ENCODE peak calls at places on chromosomes 4 and X, in seven cellular contexts. M is activated naive CD8-positive, alpha-beta T cell treated with anti-CD3 and anti-CD28 coated beads, Interleukin-2, amount 50 U/mL, for 24 hours; L is aorta; K is OCI-LY7; T is GM19239; X is NCI-H1105; G is GM10248. Y is an unnamed sample.

GRCh38 chr4:86961605-86962295 is 26.9 kb downstream of the AFF1 start:
- DNase-seq in K (peak; percentile 95), M (no peak), G (peak; percentile 66), T (peak; percentile 42), X (no peak), L (no peak), Y (no peak)

GRCh38 chrX:76064825-76065224 is 108.0 kb upstream of the PBDC1 start:
- DNase-seq in M (no peak), G (no peak), T (no peak), K (no peak), L (no peak), X (no peak), Y (no peak)

GRCh38 chrX:1464282-1465131 is 11.8 kb upstream of the ASMTL start:
- DNase-seq in K (no peak), M (peak; percentile 48), X (no peak), G (no peak), T (no peak), L (peak; percentile 61), Y (no peak)

GRCh38 chr4:91734682-91735081 is 569.1 kb upstream of the GRID2 start:
- DNase-seq in L (no peak), X (no peak), G (no peak), K (no peak), M (no peak), T (no peak), Y (no peak)

GRCh38 chrX:100615015-100615414 is 21.6 kb downstream of the TSPAN6 start:
- DNase-seq in G (peak; percentile 38), K (no peak), L (no peak), X (no peak), M (no peak), T (no peak), Y (no peak)

GRCh38 chrX:108312938-108313337 is 125.3 kb downstream of the COL4A6 start:
- DNase-seq in L (no peak), K (no peak), G (no peak), T (no peak), X (peak; percentile 5), M (no peak), Y (no peak)

GRCh38 chr4:131013226-131013625 is 1917.3 kb downstream of the C4orf33 start:
- DNase-seq in L (no peak), M (no peak), X (no peak), T (no peak), K (no peak), G (no peak), Y (no peak)

GRCh38 chr4:101981756-101982155 is 191.2 kb downstream of the BANK1 start:
- DNase-seq in L (no peak), T (no peak), M (no peak), G (no peak), X (no peak), K (no peak), Y (no peak)

GRCh38 chr4:88953400-88953799 is 103.6 kb downstream of the FAM13A start:
- DNase-seq in X (no peak), K (no peak), T (no peak), M (no peak), L (no peak), G (no peak), Y (no peak)

GRCh38 chr4:184473515-184474260 is 662 bp downstream of the IRF2 start:
- DNase-seq in L (peak; percentile 81), K (peak; percentile 71), T (peak; percentile 55), M (peak; percentile 50), G (peak; percentile 48), X (no peak), Y (no peak)

GRCh38 chr4:10115657-10116624 is 658 bp downstream of the WDR1 start:
- DNase-seq in K (peak; percentile 70), G (peak; percentile 80), M (peak; percentile 78), X (peak; percentile 13), T (peak; percentile 65), L (peak; percentile 84), Y (peak; percentile 76)

GRCh38 chr4:80239480-80239879 is 27.0 kb upstream of the FGF5 start:
- DNase-seq in X (no peak), K (no peak), M (no peak), L (no peak), T (no peak), G (no peak), Y (no peak)

GRCh38 chr4:47213971-47214370 is 182.6 kb downstream of the GABRB1 start:
- DNase-seq in K (no peak), G (no peak), T (no peak), X (no peak), M (no peak), L (no peak), Y (no peak)

GRCh38 chr4:122798101-122798500 is 28.5 kb upstream of the FGF2 start:
- DNase-seq in G (no peak), T (no peak), L (no peak), M (no peak), K (no peak), X (peak; percentile 35), Y (peak; percentile 65)

GRCh38 chr4:112766422-112766821 is 129.5 kb downstream of the LARP7 start:
- DNase-seq in G (peak; percentile 27), X (no peak), L (no peak), K (peak; percentile 17), T (no peak), M (peak; percentile 8), Y (no peak)

GRCh38 chrX:140710710-140711109 is 1.2 kb downstream of the LINC00632 start:
- DNase-seq in X (no peak), K (no peak), M (no peak), T (no peak), L (no peak), G (no peak), Y (no peak)

GRCh38 chr4:122854444-122854843 is 27.8 kb downstream of the FGF2 start:
- DNase-seq in G (no peak), M (no peak), L (no peak), X (no peak), T (no peak), K (no peak), Y (no peak)

GRCh38 chrX:139094671-139095592 is 383.4 kb upstream of the FGF13 start:
- DNase-seq in M (no peak), G (no peak), L (no peak), T (no peak), X (no peak), K (no peak), Y (no peak)

GRCh38 chr4:47334597-47335185 is 128.8 kb downstream of the COMMD8 start:
- DNase-seq in X (no peak), G (no peak), M (no peak), K (no peak), L (no peak), T (no peak), Y (no peak)

GRCh38 chr4:166277406-166277805 is 404.4 kb downstream of the TLL1 start:
- DNase-seq in M (no peak), K (no peak), G (no peak), T (no peak), L (no peak), X (no peak), Y (no peak)

GRCh38 chr4:168124008-168124641 is 31.8 kb downstream of the ANXA10 start:
- DNase-seq in G (no peak), T (no peak), M (no peak), X (no peak), L (no peak), K (no peak), Y (no peak)

GRCh38 chr4:6942238-6942800 is 32.7 kb downstream of the TBC1D14 start:
- DNase-seq in G (peak; percentile 59), L (no peak), M (no peak), T (peak; percentile 44), K (peak; percentile 54), X (no peak), Y (no peak)

GRCh38 chr4:8099981-8100464 is 58.6 kb downstream of the ABLIM2 start:
- DNase-seq in M (no peak), K (no peak), X (no peak), T (no peak), L (no peak), G (no peak), Y (no peak)

GRCh38 chr4:42819863-42820514 is 72.5 kb upstream of the GRXCR1 start:
- DNase-seq in T (no peak), K (no peak), X (no peak), M (no peak), L (no peak), G (no peak), Y (no peak)

GRCh38 chr4:98421106-98421505 is 159.9 kb downstream of the RAP1GDS1 start:
- DNase-seq in L (no peak), T (no peak), M (no peak), X (no peak), K (no peak), G (no peak), Y (no peak)

GRCh38 chr4:140861359-140862181 is 105.4 kb upstream of the TBC1D9 start:
- DNase-seq in T (peak; percentile 15), K (peak; percentile 83), L (no peak), G (peak; percentile 41), M (peak; percentile 43), X (peak; percentile 50), Y (peak; percentile 73)

GRCh38 chrX:40476958-40477357 is 103.8 kb upstream of the ATP6AP2 start:
- DNase-seq in M (no peak), L (no peak), T (no peak), X (no peak), G (no peak), K (no peak), Y (no peak)

GRCh38 chr4:105373324-105373723 is 100.5 kb downstream of the PPA2 start:
- DNase-seq in M (no peak), G (no peak), X (no peak), L (no peak), K (no peak), T (no peak), Y (no peak)

GRCh38 chrX:8374041-8374825 is 90.4 kb upstream of the VCX3B start:
- DNase-seq in G (no peak), X (no peak), L (no peak), M (no peak), K (no peak), T (no peak), Y (no peak)

GRCh38 chr4:88600129-88600849 is 8.0 kb downstream of the HERC3 start:
- DNase-seq in G (no peak), T (no peak), M (no peak), X (no peak), L (no peak), K (no peak), Y (no peak)

GRCh38 chr4:36081185-36081584 is 163.1 kb downstream of the ARAP2 start:
- DNase-seq in M (no peak), L (no peak), X (no peak), K (no peak), T (peak; percentile 1), G (peak; percentile 37), Y (no peak)

GRCh38 chrX:39816871-39817731 is 280.7 kb downstream of the BCOR start:
- DNase-seq in G (no peak), L (no peak), T (no peak), M (no peak), K (no peak), X (no peak), Y (no peak)

GRCh38 chr4:73257995-73258667 is 467 bp downstream of the ANKRD17 start:
- DNase-seq in M (no peak), X (no peak), T (no peak), K (peak; percentile 70), L (no peak), G (no peak), Y (no peak)

GRCh38 chr4:1792832-1793495 is at the start of gene FGFR3:
- DNase-seq in L (no peak), M (peak; percentile 45), X (no peak), G (peak; percentile 88), K (no peak), T (peak; percentile 96), Y (no peak)

GRCh38 chr4:128241425-128241913 is 46.1 kb downstream of the PGRMC2 start:
- DNase-seq in K (no peak), M (no peak), T (no peak), G (no peak), L (no peak), X (no peak), Y (no peak)

GRCh38 chr4:10656988-10657387 is 27.6 kb downstream of the CLNK start:
- DNase-seq in X (no peak), M (no peak), G (no peak), L (no peak), T (no peak), K (no peak), Y (no peak)

Y was measured in sciatic nerve.